ENCODE peak calls at places on chromosomes 11 and 22, in four cellular contexts. One of them, this sample, is unnamed.

GRCh38 chr22:30881361-30882180 is 87.0 kb downstream of the MORC2 start:
- DNase-seq in fibroblast of the aortic adventitia: no peak
- DNase-seq in fibroblast of pulmonary artery: no peak
- DNase-seq in fibroblast of lung: no peak
- DNase-seq in this sample: no peak

GRCh38 chr11:132650969-132651720 is 881.2 kb downstream of the OPCML start:
- DNase-seq in fibroblast of the aortic adventitia: no peak
- DNase-seq in fibroblast of pulmonary artery: no peak
- DNase-seq in fibroblast of lung: no peak
- DNase-seq in this sample: no peak

GRCh38 chr11:95150977-95151684 is 61.5 kb downstream of the ENDOD1 start:
- DNase-seq in fibroblast of the aortic adventitia: peak
- DNase-seq in fibroblast of pulmonary artery: peak
- DNase-seq in fibroblast of lung: peak
- DNase-seq in this sample: peak

GRCh38 chr11:37963440-37963839 is 1365.4 kb upstream of the RAG2 start:
- DNase-seq in fibroblast of the aortic adventitia: no peak
- DNase-seq in fibroblast of pulmonary artery: no peak
- DNase-seq in fibroblast of lung: no peak
- DNase-seq in this sample: no peak

GRCh38 chr11:48013269-48013901 is 33.0 kb downstream of the PTPRJ start:
- DNase-seq in fibroblast of the aortic adventitia: no peak
- DNase-seq in fibroblast of pulmonary artery: peak
- DNase-seq in fibroblast of lung: peak
- DNase-seq in this sample: no peak

GRCh38 chr11:66334605-66335442 is 1.4 kb downstream of the RIN1 start:
- DNase-seq in fibroblast of the aortic adventitia: no peak
- DNase-seq in fibroblast of pulmonary artery: no peak
- DNase-seq in fibroblast of lung: no peak
- DNase-seq in this sample: no peak

GRCh38 chr11:102577182-102577581 is 46.6 kb upstream of the MMP7 start:
- DNase-seq in fibroblast of the aortic adventitia: no peak
- DNase-seq in fibroblast of pulmonary artery: peak
- DNase-seq in fibroblast of lung: peak
- DNase-seq in this sample: no peak

GRCh38 chr22:46561435-46561905 is 24.1 kb upstream of the CELSR1 start:
- DNase-seq in fibroblast of the aortic adventitia: no peak
- DNase-seq in fibroblast of pulmonary artery: no peak
- DNase-seq in fibroblast of lung: peak
- DNase-seq in this sample: no peak

GRCh38 chr11:75241906-75242644 is 1.5 kb downstream of the TPBGL start:
- DNase-seq in fibroblast of the aortic adventitia: no peak
- DNase-seq in fibroblast of pulmonary artery: no peak
- DNase-seq in fibroblast of lung: no peak
- DNase-seq in this sample: no peak

GRCh38 chr11:75238595-75239245 is 1.9 kb upstream of the TPBGL start:
- DNase-seq in fibroblast of the aortic adventitia: no peak
- DNase-seq in fibroblast of pulmonary artery: no peak
- DNase-seq in fibroblast of lung: no peak
- DNase-seq in this sample: no peak

GRCh38 chr11:75240381-75241035 is at the start of gene TPBGL:
- DNase-seq in fibroblast of the aortic adventitia: no peak
- DNase-seq in fibroblast of pulmonary artery: no peak
- DNase-seq in fibroblast of lung: peak
- DNase-seq in this sample: no peak

GRCh38 chr11:75241036-75241905 is 697 bp downstream of the TPBGL start:
- DNase-seq in fibroblast of the aortic adventitia: peak
- DNase-seq in fibroblast of pulmonary artery: peak
- DNase-seq in fibroblast of lung: peak
- DNase-seq in this sample: peak

DNA sequence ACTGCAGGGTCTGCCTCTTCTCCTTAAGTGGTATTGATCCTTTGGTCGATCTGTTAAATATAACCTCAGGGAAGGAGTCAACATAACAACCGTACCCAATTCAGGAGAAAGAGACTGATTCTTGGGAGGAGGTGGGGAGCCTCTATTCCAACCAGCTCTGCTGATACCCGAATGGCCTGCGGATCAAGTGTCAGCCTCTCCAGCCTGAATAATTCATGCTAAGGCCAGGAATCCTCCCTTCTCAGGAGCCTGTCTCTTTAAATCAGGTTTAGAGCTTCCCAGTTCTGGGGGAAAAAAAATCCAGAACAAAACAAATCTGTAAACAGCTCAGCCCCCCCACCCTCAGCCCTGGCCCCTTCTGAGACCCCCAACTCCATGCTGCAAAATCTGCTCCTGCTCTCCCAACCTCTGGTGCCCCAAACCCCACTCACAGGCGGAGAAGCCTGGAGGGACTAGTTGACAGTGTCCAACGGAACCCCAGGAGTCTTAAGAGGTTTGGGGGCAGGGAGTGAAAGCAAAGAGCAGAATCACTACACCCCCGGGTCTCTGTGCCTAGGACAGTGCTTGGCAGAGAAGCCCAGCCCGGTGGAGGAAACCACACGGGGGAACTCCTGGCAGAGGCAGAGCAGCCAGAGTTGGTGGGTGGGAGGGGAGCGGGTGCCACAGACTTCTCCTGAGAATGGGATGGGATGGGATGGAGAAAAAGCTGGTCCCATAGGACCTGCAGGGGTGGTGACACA is 853 bp upstream of the TPBGL start:
- DNase-seq in fibroblast of the aortic adventitia: no peak
- DNase-seq in fibroblast of pulmonary artery: no peak
- DNase-seq in fibroblast of lung: no peak
- DNase-seq in this sample: no peak
- H3K4me3 ChIP-seq in fibroblast of the aortic adventitia: no peak
- H3K4me3 ChIP-seq in fibroblast of pulmonary artery: no peak
- H3K4me3 ChIP-seq in fibroblast of lung: no peak
- H3K4me3 ChIP-seq in this sample: no peak

GRCh38 chr22:20578192-20578591 is 70.8 kb downstream of the MED15 start:
- DNase-seq in fibroblast of the aortic adventitia: no peak
- DNase-seq in fibroblast of pulmonary artery: no peak
- DNase-seq in fibroblast of lung: no peak
- DNase-seq in this sample: no peak

GRCh38 chr22:20577045-20577444 is 69.6 kb downstream of the MED15 start:
- DNase-seq in fibroblast of the aortic adventitia: no peak
- DNase-seq in fibroblast of pulmonary artery: no peak
- DNase-seq in fibroblast of lung: no peak
- DNase-seq in this sample: no peak

GRCh38 chr22:20578707-20579106 is 71.3 kb downstream of the MED15 start:
- DNase-seq in fibroblast of the aortic adventitia: no peak
- DNase-seq in fibroblast of pulmonary artery: no peak
- DNase-seq in fibroblast of lung: no peak
- DNase-seq in this sample: no peak

GRCh38 chr22:20576445-20576816 is 69.0 kb downstream of the MED15 start:
- DNase-seq in fibroblast of the aortic adventitia: no peak
- DNase-seq in fibroblast of pulmonary artery: no peak
- DNase-seq in fibroblast of lung: no peak
- DNase-seq in this sample: no peak

DNA sequence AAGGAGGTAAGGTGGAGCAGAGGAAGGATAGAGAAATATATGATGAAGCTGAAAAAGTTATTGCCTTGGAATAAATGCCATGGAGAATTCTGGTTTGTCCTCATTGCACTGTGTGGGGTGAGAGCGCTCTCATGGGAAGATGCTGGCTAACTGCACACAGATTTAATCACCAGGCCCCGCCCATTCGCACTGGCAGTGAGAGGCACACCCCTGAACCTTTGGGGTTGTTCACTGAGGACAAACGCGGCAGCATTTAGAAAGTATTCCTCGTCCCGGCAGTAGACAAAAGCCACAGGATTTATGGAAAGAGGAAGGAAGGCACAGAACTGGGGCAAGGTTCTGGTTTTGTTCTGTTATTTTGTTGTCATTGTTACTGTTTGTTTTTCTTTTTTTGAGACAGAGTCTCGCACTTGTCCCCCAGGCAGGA is 70.2 kb downstream of the MED15 start:
- DNase-seq in fibroblast of the aortic adventitia: peak
- DNase-seq in fibroblast of pulmonary artery: no peak
- DNase-seq in fibroblast of lung: no peak
- DNase-seq in this sample: no peak
- TF ChIP-seq CTCF in fibroblast of the aortic adventitia: no peak
- TF ChIP-seq CTCF in fibroblast of pulmonary artery: no peak
- TF ChIP-seq CTCF in fibroblast of lung: no peak
- TF ChIP-seq CTCF in this sample: no peak

DNA sequence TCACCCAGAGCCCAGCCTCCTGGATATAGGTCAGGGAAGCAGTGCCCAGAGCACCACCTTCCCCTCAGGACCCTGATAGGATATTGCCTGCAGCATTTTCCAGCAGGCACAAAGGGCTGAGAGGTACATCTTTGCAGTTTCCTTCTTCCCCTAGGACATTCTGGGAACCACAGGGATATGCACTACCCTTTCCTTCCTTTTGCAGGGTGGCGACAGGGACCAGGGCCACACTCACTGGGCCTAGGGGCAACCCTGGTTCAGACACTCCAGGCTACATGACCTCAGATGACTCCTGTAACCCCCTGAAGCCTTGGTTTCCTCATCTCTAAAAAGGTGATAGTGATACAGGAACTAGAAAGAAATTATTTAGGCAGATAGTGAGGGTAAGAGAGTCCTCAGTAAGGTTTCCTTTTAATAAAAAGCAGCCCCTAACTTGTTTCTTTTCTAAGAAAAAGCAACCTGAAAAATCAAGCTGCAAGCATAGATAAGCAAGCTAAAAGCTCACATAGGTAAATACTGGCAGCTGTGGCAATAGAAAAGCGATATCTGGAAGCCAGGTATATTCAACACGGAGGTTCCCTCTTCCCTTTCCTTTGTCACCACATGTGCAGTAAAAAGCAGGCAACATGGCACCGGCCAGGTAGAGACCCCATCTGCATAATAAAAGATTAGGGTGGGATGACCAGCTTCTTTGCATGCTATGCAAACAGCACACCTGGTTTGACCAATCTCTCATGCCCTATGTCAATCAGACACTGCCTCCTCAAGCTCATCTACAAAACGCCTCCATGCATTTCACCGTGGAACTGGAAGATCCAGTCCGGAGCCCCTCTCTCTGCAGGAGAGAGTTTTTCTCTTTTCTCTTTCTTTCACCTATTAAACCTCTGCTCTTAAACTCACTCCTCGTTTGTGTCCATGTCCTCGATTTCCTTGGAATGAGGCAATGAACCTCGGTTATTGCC is 13.2 kb upstream of the MRGPRX2 start:
- DNase-seq in fibroblast of the aortic adventitia: no peak
- DNase-seq in fibroblast of pulmonary artery: no peak
- DNase-seq in fibroblast of lung: no peak
- DNase-seq in this sample: no peak
- H3K4me3 ChIP-seq in fibroblast of the aortic adventitia: no peak
- H3K4me3 ChIP-seq in fibroblast of pulmonary artery: no peak
- H3K4me3 ChIP-seq in fibroblast of lung: no peak
- H3K4me3 ChIP-seq in this sample: no peak

GRCh38 chr11:110711448-110711775 is 825 bp downstream of the ARHGAP20 start:
- DNase-seq in fibroblast of the aortic adventitia: no peak
- DNase-seq in fibroblast of pulmonary artery: no peak
- DNase-seq in fibroblast of lung: no peak
- DNase-seq in this sample: no peak

GRCh38 chr11:110711776-110712642 is at the start of gene ARHGAP20:
- DNase-seq in fibroblast of the aortic adventitia: peak
- DNase-seq in fibroblast of pulmonary artery: peak
- DNase-seq in fibroblast of lung: peak
- DNase-seq in this sample: peak

GRCh38 chr11:110713469-110713776 is 1.2 kb upstream of the ARHGAP20 start:
- DNase-seq in fibroblast of the aortic adventitia: no peak
- DNase-seq in fibroblast of pulmonary artery: no peak
- DNase-seq in fibroblast of lung: no peak
- DNase-seq in this sample: no peak

GRCh38 chr11:110710520-110711381 is 1.5 kb downstream of the ARHGAP20 start:
- DNase-seq in fibroblast of the aortic adventitia: peak
- DNase-seq in fibroblast of pulmonary artery: peak
- DNase-seq in fibroblast of lung: peak
- DNase-seq in this sample: peak

DNA sequence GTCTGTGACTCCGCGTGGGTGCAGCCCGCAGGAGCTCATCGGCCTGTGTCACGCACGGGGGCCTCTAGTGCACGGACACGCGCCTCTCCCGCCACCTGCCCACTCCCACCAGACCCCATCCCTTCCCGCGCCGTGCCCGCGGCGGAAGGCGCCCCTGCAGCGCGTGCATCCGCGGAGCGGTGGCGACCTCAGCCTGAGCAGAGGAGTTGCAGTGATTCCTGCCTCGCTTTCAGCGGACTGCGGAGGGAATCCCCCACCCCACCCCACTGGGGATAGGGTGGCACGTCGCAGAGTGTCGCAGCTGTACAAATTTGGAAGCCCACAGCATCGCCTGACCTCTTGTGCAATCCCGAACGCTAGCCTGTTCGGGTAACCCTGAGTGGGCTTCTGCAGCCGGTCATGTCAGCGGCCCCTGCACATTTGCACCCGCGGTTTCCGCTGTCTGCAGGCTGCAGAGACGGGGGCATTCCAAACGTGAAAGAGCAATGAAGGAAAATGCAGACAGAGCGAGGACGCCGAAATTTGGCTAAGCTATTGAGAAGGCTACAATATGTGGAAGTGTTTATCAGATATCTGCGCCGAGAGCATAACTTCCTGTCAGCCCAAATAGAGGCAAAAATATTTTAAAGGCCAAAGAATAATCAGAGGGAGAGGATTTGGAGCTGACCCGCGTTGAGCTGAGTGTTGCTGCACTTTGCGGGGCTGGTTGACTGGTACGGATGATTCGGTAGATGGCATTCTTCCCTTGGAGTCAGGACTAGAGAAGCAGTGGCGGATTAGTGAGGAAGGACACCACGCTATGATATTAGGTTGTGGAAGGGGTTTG is 619 bp upstream of the ARHGAP20 start:
- DNase-seq in fibroblast of the aortic adventitia: peak
- DNase-seq in fibroblast of pulmonary artery: peak
- DNase-seq in fibroblast of lung: peak
- DNase-seq in this sample: peak
- TF ChIP-seq CTCF in fibroblast of the aortic adventitia: no peak
- TF ChIP-seq CTCF in fibroblast of pulmonary artery: peak
- TF ChIP-seq CTCF in fibroblast of lung: no peak
- TF ChIP-seq CTCF in this sample: peak

This sample was measured in astrocyte of the spinal cord.